ENCODE peak calls at places on chromosomes 5 and 9, in eight cellular contexts. L, B, O, C, N, H, X and U are unnamed samples.

GRCh38 chr5:169667896-169668674 is 31.0 kb downstream of the DOCK2 start:
- DNase-seq in L (no peak), B (no peak), O (no peak), C (no peak), N (peak), H (no peak), X (no peak), U (no peak)

GRCh38 chr9:34570422-34571179 is 18.9 kb downstream of the CNTFR start:
- DNase-seq in L (no peak), B (no peak), O (no peak), C (no peak), N (no peak), H (no peak), X (no peak), U (no peak)

GRCh38 chr5:54586336-54586735 is 68.8 kb downstream of the SNX18 start:
- DNase-seq in L (no peak), B (no peak), O (no peak), C (no peak), N (no peak), H (no peak), X (no peak), U (no peak)

GRCh38 chr5:151684690-151685361 is 1.9 kb downstream of the SPARC start:
- DNase-seq in L (no peak), B (no peak), O (no peak), C (peak), N (peak), H (no peak), X (peak), U (no peak)

GRCh38 chr9:109914280-109915027 is 134.5 kb downstream of the PALM2AKAP2 start:
- DNase-seq in L (no peak), B (no peak), O (no peak), C (no peak), N (no peak), H (no peak), X (no peak), U (no peak)

GRCh38 chr9:6439051-6439703 is 26.2 kb downstream of the UHRF2 start:
- DNase-seq in L (no peak), B (no peak), O (no peak), C (no peak), N (no peak), H (peak), X (no peak), U (no peak)

GRCh38 chr9:110440161-110440560 is 102.5 kb upstream of the TXNDC8 start:
- DNase-seq in L (no peak), B (no peak), O (no peak), C (no peak), N (peak), H (no peak), X (no peak), U (no peak)

GRCh38 chr5:9544502-9545300 is 1.2 kb downstream of the SEMA5A start:
- DNase-seq in L (peak), B (peak), O (no peak), C (peak), N (peak), H (peak), X (peak), U (peak)